ENCODE peak calls at places on chromosomes 1 and 21, in six cellular contexts. A, P, V, E, H and Y are unnamed samples.
A peak's percentile ranks its signal among the peaks of the same experiment; 100 is the strongest.

GRCh38 chr21:39311164-39311563 is 2.3 kb downstream of the BRWD1 start:
- DNase-seq in A (no peak), P (no peak), V (no peak), E (no peak), H (no peak), Y (no peak)

GRCh38 chr1:42999308-42999707 is 40.6 kb upstream of the SLC2A1 start:
- DNase-seq in A (no peak), P (no peak), V (no peak), E (no peak), H (peak; percentile 80), Y (no peak)

GRCh38 chr1:42815938-42816599 is 853 bp upstream of the ERMAP start:
- DNase-seq in A (no peak), P (no peak), V (peak; percentile 15), E (no peak), H (no peak), Y (no peak)

GRCh38 chr1:51600529-51600928 is 16.4 kb upstream of the OSBPL9 start:
- DNase-seq in A (no peak), P (no peak), V (no peak), E (no peak), H (no peak), Y (no peak)

GRCh38 chr1:1981142-1981500 is 22.5 kb downstream of the CFAP74 start:
- DNase-seq in A (no peak), P (no peak), V (no peak), E (peak; percentile 51), H (no peak), Y (no peak)

GRCh38 chr1:229863651-229864545 is 203.1 kb upstream of the GALNT2 start:
- DNase-seq in A (peak; percentile 46), P (peak; percentile 69), V (no peak), E (no peak), H (no peak), Y (peak; percentile 75)

GRCh38 chr1:3433596-3434320 is 20.7 kb upstream of the ARHGEF16 start:
- DNase-seq in A (no peak), P (no peak), V (no peak), E (no peak), H (no peak), Y (peak; percentile 37)

GRCh38 chr1:2451744-2452582 is 24.1 kb upstream of the PLCH2 start:
- DNase-seq in A (no peak), P (no peak), V (no peak), E (peak; percentile 83), H (no peak), Y (no peak)

GRCh38 chr1:166971252-166971651 is 4.1 kb downstream of the ILDR2 start:
- DNase-seq in A (no peak), P (no peak), V (no peak), E (no peak), H (no peak), Y (no peak)

GRCh38 chr1:21764615-21765423 is 18.1 kb downstream of the USP48 start:
- DNase-seq in A (peak; percentile 46), P (no peak), V (no peak), E (peak; percentile 33), H (peak; percentile 69), Y (peak; percentile 83)

GRCh38 chr21:39660191-39660590 is 47.5 kb downstream of the B3GALT5 start:
- DNase-seq in A (peak; percentile 35), P (peak; percentile 21), V (no peak), E (no peak), H (peak; percentile 69), Y (peak; percentile 67)

GRCh38 chr1:153711006-153711405 is 16.8 kb upstream of the INTS3 start:
- DNase-seq in A (no peak), P (no peak), V (no peak), E (peak; percentile 7), H (no peak), Y (no peak)

GRCh38 chr1:74652711-74653131 is 20.9 kb downstream of the ERICH3 start:
- DNase-seq in A (no peak), P (no peak), V (peak; percentile 1), E (no peak), H (no peak), Y (no peak)

GRCh38 chr21:32624726-32625125 is 12.5 kb upstream of the CFAP298 start:
- DNase-seq in A (no peak), P (no peak), V (no peak), E (no peak), H (no peak), Y (no peak)

GRCh38 chr1:26163684-26164035 is 4.8 kb downstream of the FAM110D start:
- DNase-seq in A (no peak), P (no peak), V (no peak), E (no peak), H (no peak), Y (no peak)

GRCh38 chr1:174726167-174726879 is 273.4 kb upstream of the CACYBP start:
- DNase-seq in A (no peak), P (no peak), V (no peak), E (no peak), H (peak; percentile 72), Y (no peak)

GRCh38 chr21:40053007-40053406 is 185.8 kb downstream of the PCP4 start:
- DNase-seq in A (peak; percentile 41), P (no peak), V (no peak), E (no peak), H (no peak), Y (peak; percentile 70)

GRCh38 chr21:29639366-29640232 is 300.2 kb downstream of the GRIK1 start:
- DNase-seq in A (no peak), P (no peak), V (peak; percentile 26), E (no peak), H (no peak), Y (no peak)

GRCh38 chr1:162487241-162487640 is 10.4 kb upstream of the UHMK1 start:
- DNase-seq in A (no peak), P (no peak), V (no peak), E (no peak), H (no peak), Y (no peak)

GRCh38 chr1:165949335-165950130 is 122.1 kb downstream of the UCK2 start:
- DNase-seq in A (no peak), P (no peak), V (no peak), E (peak; percentile 74), H (no peak), Y (no peak)

GRCh38 chr1:168623003-168623828 is 46.8 kb downstream of the XCL1 start:
- DNase-seq in A (no peak), P (no peak), V (no peak), E (no peak), H (peak; percentile 76), Y (no peak)

GRCh38 chr1:16048573-16049189 is 5.1 kb downstream of the CLCNKB start:
- DNase-seq in A (peak; percentile 51), P (peak; percentile 78), V (no peak), E (peak; percentile 96), H (no peak), Y (peak; percentile 67)

GRCh38 chr21:37554661-37555379 is 188.2 kb downstream of the DYRK1A start:
- DNase-seq in A (no peak), P (no peak), V (no peak), E (no peak), H (no peak), Y (no peak)

GRCh38 chr21:37552496-37553399 is 186.2 kb downstream of the DYRK1A start:
- DNase-seq in A (peak; percentile 59), P (peak; percentile 63), V (no peak), E (no peak), H (no peak), Y (peak; percentile 46)

GRCh38 chr21:37548521-37548981 is 182.0 kb downstream of the DYRK1A start:
- DNase-seq in A (no peak), P (no peak), V (no peak), E (no peak), H (no peak), Y (no peak)

GRCh38 chr21:37550618-37551405 is 184.2 kb downstream of the DYRK1A start:
- DNase-seq in A (no peak), P (no peak), V (no peak), E (peak; percentile 61), H (no peak), Y (no peak)

GRCh38 chr21:37551406-37552355 is 185.1 kb downstream of the DYRK1A start:
- DNase-seq in A (no peak), P (peak; percentile 47), V (no peak), E (no peak), H (no peak), Y (no peak)
- H3K4me3 ChIP-seq in A (peak overlapping the region; percentile 31), P (no peak overlapping the region), V (no peak overlapping the region), E (no peak overlapping the region), H (no peak overlapping the region), Y (no peak overlapping the region)

GRCh38 chr21:45618287-45618686 is 25.2 kb upstream of the PCBP3 start:
- DNase-seq in A (no peak), P (no peak), V (peak; percentile 69), E (no peak), H (no peak), Y (peak; percentile 45)
- H3K4me3 ChIP-seq in A (no peak overlapping the region), P (no peak overlapping the region), V (no peak overlapping the region), E (no peak overlapping the region), H (no peak overlapping the region), Y (no peak overlapping the region)

DNA sequence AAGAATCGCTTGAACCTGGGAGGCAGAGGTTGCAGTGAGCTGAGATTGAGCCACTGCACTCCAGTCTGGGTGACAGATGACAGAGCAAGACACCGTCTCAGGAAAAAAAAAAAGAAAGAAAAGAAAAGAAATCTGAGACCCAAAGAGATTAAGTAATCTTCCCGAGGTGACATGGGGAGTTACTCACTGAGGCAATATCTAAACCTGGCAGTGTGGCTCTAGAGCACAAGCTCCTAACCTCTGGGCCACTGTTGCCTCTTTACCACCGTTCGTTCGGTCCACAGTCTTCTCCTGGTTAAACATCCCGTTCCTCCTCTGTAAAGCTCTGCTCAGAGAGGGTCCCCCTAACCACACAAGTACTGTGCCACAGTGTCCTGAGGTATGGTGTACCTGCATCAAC is 1.5 kb downstream of the HMGCL start:
- DNase-seq in A (no peak), P (no peak), V (no peak), E (no peak), H (no peak), Y (no peak)
- H3K4me3 ChIP-seq in A (no peak overlapping the region), P (no peak overlapping the region), V (no peak overlapping the region), E (no peak overlapping the region), H (no peak overlapping the region), Y (no peak overlapping the region)

GRCh38 chr1:156725683-156726280 is 2.5 kb upstream of the METTL25B start:
- DNase-seq in A (peak; percentile 88), P (peak; percentile 83), V (peak; percentile 89), E (peak; percentile 91), H (peak; percentile 91), Y (peak; percentile 97)

GRCh38 chr1:156727492-156727891 is 777 bp upstream of the METTL25B start:
- DNase-seq in A (no peak), P (no peak), V (no peak), E (no peak), H (no peak), Y (no peak)

GRCh38 chr1:156721131-156721924 is 6.9 kb upstream of the METTL25B start:
- DNase-seq in A (no peak), P (no peak), V (no peak), E (no peak), H (no peak), Y (no peak)

GRCh38 chr1:156727914-156728598 is at the start of gene METTL25B:
- DNase-seq in A (peak; percentile 82), P (peak; percentile 83), V (peak; percentile 86), E (peak; percentile 95), H (peak; percentile 86), Y (peak; percentile 93)

DNA sequence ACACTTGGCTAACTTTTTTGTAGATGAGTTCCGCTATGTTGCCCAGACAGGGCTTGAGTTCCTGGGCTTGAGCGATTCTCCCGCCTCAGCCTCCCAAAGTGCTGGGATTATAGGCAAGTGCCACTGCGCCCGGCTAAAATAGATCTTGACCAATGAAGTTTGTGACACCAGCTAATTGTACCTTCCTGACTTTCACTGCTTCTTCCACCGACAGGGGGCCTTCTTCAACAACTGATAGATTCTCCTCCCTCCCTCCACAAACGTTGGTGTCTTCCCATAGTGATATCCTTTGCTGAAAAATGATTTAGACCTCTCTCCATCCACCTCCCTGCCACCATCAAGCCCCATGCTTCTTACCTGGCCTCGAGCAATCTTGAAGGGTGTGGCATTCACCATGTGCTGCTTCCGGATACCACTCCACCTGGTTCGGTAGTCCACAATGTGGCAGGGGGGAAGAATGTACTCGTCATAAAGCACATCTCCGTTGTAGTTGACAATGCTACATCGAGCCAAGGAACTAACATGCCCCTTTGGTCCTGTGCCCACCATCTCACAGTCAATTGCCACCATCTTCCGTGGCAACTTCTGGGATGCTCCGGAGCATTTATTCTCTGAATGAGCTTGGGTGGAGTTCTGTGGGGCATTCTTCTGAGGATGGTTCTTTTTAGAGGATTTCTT is 1.6 kb upstream of the METTL25B start:
- DNase-seq in A (no peak), P (no peak), V (peak; percentile 83), E (peak; percentile 77), H (peak; percentile 71), Y (no peak)
- H3K4me3 ChIP-seq in A (peak overlapping the region; percentile 72), P (peak overlapping the region; percentile 2), V (peak overlapping the region; percentile 98), E (peak overlapping the region; percentile 27), H (peak overlapping the region; percentile 72), Y (no peak overlapping the region)